ENCODE peak calls at places on chromosomes 4 and X, in ten cellular contexts. Q is ovary, S is Peyer's patch, K is heart right ventricle, Z is tibial artery, X is mammary epithelial cell, C is cardiac muscle cell, M is IMR-90, G is tibial nerve, U is upper lobe of left lung. N is an unnamed sample.

GRCh38 chr4:147049940-147050852 is 104.5 kb upstream of the TTC29 start:
- DNase-seq in Q (no peak), U (peak), K (no peak), C (peak), M (peak), S (no peak), Z (no peak), G (no peak), X (peak), N (no peak)

GRCh38 chr4:153523171-153523757 is 57.1 kb downstream of the TMEM131L start:
- DNase-seq in C (no peak), U (no peak), Q (no peak), S (no peak), M (no peak), G (no peak), Z (no peak), X (no peak), K (no peak), N (no peak)

GRCh38 chr4:87005369-87005689 is 70.5 kb downstream of the AFF1 start:
- DNase-seq in S (no peak), Q (no peak), G (no peak), C (no peak), K (no peak), X (no peak), M (no peak), U (no peak), Z (no peak), N (no peak)

GRCh38 chrX:12901486-12901885 is 4.9 kb upstream of the TLR8 start:
- DNase-seq in C (peak), G (peak), S (peak), Q (peak), M (peak), K (peak), X (peak), Z (peak), U (peak), N (no peak)

GRCh38 chrX:41559662-41560061 is 112.5 kb downstream of the NYX start:
- DNase-seq in K (no peak), U (no peak), C (no peak), S (no peak), Z (no peak), M (peak), Q (peak), G (peak), X (no peak), N (no peak)

GRCh38 chr4:88729146-88729755 is 31.6 kb upstream of the NAP1L5 start:
- DNase-seq in M (no peak), K (no peak), U (no peak), Q (no peak), X (no peak), G (no peak), C (no peak), S (no peak), Z (no peak), N (no peak)

GRCh38 chr4:184349283-184350039 is 124.9 kb downstream of the IRF2 start:
- DNase-seq in K (no peak), Z (no peak), M (no peak), U (no peak), G (no peak), X (no peak), Q (peak), S (peak), C (no peak), N (no peak)

GRCh38 chr4:174753031-174753430 is 76.0 kb downstream of the GLRA3 start:
- DNase-seq in U (no peak), K (no peak), X (no peak), Z (no peak), Q (no peak), S (no peak), C (no peak), G (no peak), M (no peak), N (no peak)

GRCh38 chr4:15809058-15809457 is 30.9 kb downstream of the CD38 start:
- DNase-seq in Q (no peak), Z (no peak), M (no peak), X (no peak), U (no peak), K (no peak), C (no peak), S (no peak), G (no peak), N (no peak)

GRCh38 chr4:15809473-15809872 is 31.3 kb downstream of the CD38 start:
- DNase-seq in C (no peak), M (no peak), Q (no peak), Z (no peak), S (no peak), U (no peak), K (no peak), X (no peak), G (no peak), N (no peak)

GRCh38 chr4:15811703-15812325 is 33.7 kb downstream of the CD38 start:
- DNase-seq in X (no peak), S (no peak), K (no peak), Z (no peak), Q (no peak), G (no peak), M (no peak), C (no peak), U (no peak), N (no peak)

DNA sequence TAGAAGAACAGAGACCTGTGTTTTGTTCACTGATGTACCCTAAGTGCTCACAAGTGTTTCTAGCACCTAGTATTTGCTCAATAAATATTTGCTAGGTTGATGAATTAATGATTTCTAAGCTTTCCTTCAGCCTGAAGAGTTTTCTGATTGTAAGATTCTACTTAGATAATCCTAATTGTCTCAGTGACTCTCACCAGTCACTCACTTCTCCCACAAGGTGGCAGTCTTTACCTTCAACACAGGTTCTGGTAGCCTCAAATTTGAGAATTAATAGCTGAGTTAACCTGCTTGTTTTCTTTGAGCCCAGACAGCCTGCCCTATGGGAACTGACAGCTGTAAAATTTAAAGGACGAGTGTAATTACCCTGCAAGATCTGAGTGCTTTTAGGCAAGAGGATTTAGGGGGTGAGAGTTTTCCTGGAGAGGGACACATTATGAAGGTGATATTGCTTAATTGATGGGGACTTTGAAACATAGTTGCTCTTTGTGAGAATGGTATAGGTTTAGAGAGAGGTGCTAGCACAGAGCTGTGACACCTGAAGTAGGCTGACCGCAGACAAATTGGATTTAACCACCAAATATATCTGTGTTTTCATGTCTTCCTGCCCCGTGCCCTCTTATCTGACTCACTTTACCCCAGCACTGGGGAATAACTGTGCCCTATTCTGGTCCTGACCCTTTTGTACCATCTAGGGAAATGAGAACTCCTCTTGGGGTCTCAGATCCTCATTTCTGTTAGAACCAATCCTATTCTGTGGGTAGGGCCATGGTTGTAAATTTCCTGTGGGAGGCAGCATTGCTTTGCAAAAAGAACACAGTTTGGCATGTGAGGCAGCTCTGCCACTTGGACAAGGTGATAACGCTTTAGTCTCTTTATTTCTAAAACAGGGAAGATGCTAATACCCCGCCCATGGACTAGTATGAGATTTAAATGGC is 27.7 kb downstream of the CD38 start:
- DNase-seq in X (peak), Q (no peak), C (peak), U (peak), S (no peak), K (no peak), G (peak), Z (peak), M (peak), N (no peak)
- H3K27ac ChIP-seq in X (no peak), Q (no peak), C (no peak), U (no peak), S (no peak), K (no peak), G (no peak), Z (no peak), M (no peak), N (no peak)

GRCh38 chrX:46279214-46279924 is 265.9 kb downstream of the ZNF674 start:
- DNase-seq in Q (no peak), M (no peak), G (no peak), S (no peak), X (peak), C (no peak), K (no peak), U (no peak), Z (no peak), N (no peak)
- TF ChIP-seq CTCF in Q (no peak), M (no peak), G (no peak), S (no peak), X (peak), C (peak), K (no peak), U (no peak), Z (no peak), N (no peak)

GRCh38 chrX:13938053-13938765 is 91.5 kb downstream of the GEMIN8 start:
- DNase-seq in M (peak), Q (peak), X (no peak), Z (peak), S (peak), G (no peak), U (peak), C (peak), K (peak), N (no peak)

GRCh38 chrX:13936804-13937203 is 92.9 kb downstream of the GEMIN8 start:
- DNase-seq in Q (no peak), S (no peak), Z (no peak), U (no peak), K (no peak), X (no peak), C (no peak), G (no peak), M (no peak), N (no peak)

GRCh38 chrX:13938766-13939530 is 90.7 kb downstream of the GEMIN8 start:
- DNase-seq in U (no peak), S (no peak), M (no peak), Z (no peak), G (no peak), X (no peak), K (no peak), Q (no peak), C (peak), N (no peak)

GRCh38 chrX:13939741-13940597 is 89.7 kb downstream of the GEMIN8 start:
- DNase-seq in U (no peak), G (no peak), M (no peak), C (no peak), K (no peak), S (no peak), X (no peak), Q (no peak), Z (no peak), N (no peak)

DNA sequence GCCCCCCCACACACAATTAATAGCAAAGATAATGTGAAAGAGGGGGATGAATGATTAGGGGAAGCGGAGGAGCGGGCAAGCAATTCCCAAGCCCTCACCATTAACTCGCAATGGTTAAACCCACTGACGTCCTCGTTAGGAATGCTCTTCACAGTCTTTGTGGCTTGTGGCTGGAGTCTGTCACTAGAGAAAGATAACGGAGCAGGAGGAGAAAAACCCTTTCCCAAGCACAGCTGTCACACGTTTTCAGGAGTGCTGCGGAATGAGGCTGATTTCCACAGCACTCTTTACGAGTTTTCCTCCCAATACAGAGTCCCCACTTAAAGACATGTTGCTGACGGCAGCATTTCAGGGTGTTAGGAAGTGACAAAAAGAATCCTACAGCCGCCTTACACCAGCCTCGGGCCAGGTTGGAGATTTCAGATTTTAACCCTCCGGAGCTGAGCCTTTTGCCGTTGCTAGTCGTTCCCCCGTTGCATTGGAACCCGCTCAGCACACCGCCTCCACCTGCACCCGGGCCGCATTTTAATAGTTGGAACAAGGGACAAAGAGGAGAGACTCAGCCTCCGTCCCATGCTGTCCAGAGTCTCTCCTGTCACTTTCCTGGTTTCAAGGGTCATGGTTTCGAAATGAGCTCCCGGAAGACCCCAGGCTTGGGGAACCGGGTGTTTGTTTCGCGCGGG is 92.2 kb downstream of the GEMIN8 start:
- DNase-seq in M (peak), U (no peak), K (no peak), C (peak), X (no peak), G (no peak), Q (no peak), S (no peak), Z (no peak), N (no peak)
- H3K4me3 ChIP-seq in M (peak), U (peak), K (peak), C (peak), X (peak), G (peak), Q (peak), S (peak), Z (peak), N (peak)

DNA sequence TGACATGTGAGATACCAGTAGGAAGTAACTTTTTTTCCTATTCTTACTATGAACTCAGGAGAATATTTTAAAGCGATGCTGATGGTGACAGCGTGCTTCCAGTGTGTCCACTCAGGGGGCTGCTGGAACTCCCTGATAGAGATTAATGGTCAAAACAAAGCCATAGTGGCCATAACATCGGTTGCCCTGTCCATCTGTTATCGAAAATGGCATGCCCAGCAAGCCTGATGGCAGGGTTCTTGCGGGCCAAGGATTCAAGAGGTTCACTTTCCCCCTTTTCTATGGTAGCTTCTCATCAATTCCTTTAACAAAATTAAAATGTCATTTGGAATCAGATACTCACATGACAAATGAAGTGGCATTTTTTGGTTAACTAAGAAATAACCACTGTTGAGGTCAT is 46.5 kb downstream of the PTCHD1 start:
- DNase-seq in G (no peak), X (no peak), M (no peak), U (no peak), Q (no peak), Z (no peak), C (no peak), K (no peak), S (no peak), N (no peak)
- H3K27ac ChIP-seq in G (no peak), X (no peak), M (no peak), U (no peak), Q (no peak), Z (no peak), C (no peak), K (no peak), S (no peak), N (no peak)

DNA sequence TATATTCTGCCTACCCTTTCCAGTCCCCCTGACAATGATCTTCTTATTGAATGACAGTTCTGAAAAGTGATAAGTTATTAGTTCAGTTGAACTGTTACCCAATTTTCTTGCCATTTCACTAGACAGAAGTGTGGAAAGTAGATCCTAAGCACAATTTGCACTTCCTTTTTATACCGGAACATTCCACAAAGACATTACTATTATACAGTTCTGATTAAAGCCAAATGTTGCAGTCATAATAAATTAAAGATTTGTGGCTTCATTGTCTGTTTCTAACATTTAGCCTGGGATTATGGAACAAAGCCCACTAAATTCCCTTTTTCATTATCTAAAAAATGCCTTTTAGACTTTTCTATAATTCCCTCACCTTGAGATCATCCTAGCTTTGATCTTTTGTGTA is 13.8 kb downstream of the SH3BGRL start:
- DNase-seq in C (no peak), X (no peak), Q (no peak), M (no peak), K (no peak), S (no peak), Z (no peak), U (no peak), G (no peak), N (no peak)
- TF ChIP-seq CTCF in C (no peak), X (no peak), Q (no peak), M (no peak), K (no peak), S (no peak), Z (no peak), U (no peak), G (no peak), N (no peak)